ENCODE peak calls at places on chromosomes 16 and 17, in six cellular contexts. N is prostate gland, D is upper lobe of left lung, I is cardiac muscle cell, C is HepG2, X is MM.1S. B is an unnamed sample. For H3K9me3, the result is how much of the 10 kb centered on the place peaks cover.

GRCh38 chr17:63189082-63189481 is 223.0 kb downstream of the TANC2 start:
- DNase-seq in X (no peak), D (no peak), C (no peak), N (no peak), I (no peak), B (no peak)

GRCh38 chr17:34519286-34519685 is 60.1 kb upstream of the TMEM132E start:
- DNase-seq in C (peak), D (no peak), N (no peak), I (peak), X (peak), B (no peak)

GRCh38 chr17:47717845-47718621 is 15.0 kb upstream of the TBX21 start:
- DNase-seq in C (no peak), N (no peak), I (no peak), X (no peak), D (no peak), B (no peak)

GRCh38 chr17:49935526-49936210 is 33.3 kb upstream of the DLX4 start:
- DNase-seq in D (peak), I (no peak), X (no peak), C (no peak), N (no peak), B (no peak)

GRCh38 chr16:86670835-86671234 is 92.5 kb downstream of the FOXL1 start:
- DNase-seq in I (no peak), N (no peak), C (no peak), X (no peak), D (no peak), B (no peak)

GRCh38 chr17:9998060-9998459 is 93.0 kb upstream of the RCVRN start:
- DNase-seq in I (no peak), D (no peak), C (no peak), X (no peak), N (no peak), B (no peak)

GRCh38 chr17:68238894-68239293 is 8.9 kb upstream of the AMZ2 start:
- DNase-seq in C (no peak), I (no peak), D (no peak), X (peak), N (no peak), B (no peak)

GRCh38 chr17:62680541-62681052 is 53.1 kb downstream of the MRC2 start:
- DNase-seq in C (no peak), N (no peak), I (no peak), D (peak), X (no peak), B (no peak)

GRCh38 chr17:59914274-59914854 is 21.4 kb downstream of the RPS6KB1 start:
- DNase-seq in I (peak), X (peak), N (no peak), D (no peak), C (peak), B (no peak)

GRCh38 chr16:57859331-57859730 is 57.0 kb upstream of the KIFC3 start:
- DNase-seq in C (peak), I (peak), D (no peak), N (no peak), X (no peak), B (no peak)

GRCh38 chr16:67708368-67708771 is 10.7 kb downstream of the GFOD2 start:
- DNase-seq in X (no peak), I (no peak), N (no peak), C (no peak), D (no peak), B (no peak)

GRCh38 chr16:52953215-52953614 is 99.5 kb downstream of the CHD9NB start:
- DNase-seq in C (no peak), I (no peak), X (no peak), N (no peak), D (no peak), B (no peak)

GRCh38 chr17:78140169-78141051 is 5.8 kb upstream of the C17orf99 start:
- DNase-seq in D (peak), X (peak), N (peak), C (peak), I (peak), B (peak)

GRCh38 chr17:81676906-81677305 is 6.7 kb downstream of the ARL16 start:
- DNase-seq in N (no peak), I (no peak), C (no peak), X (no peak), D (no peak), B (no peak)

GRCh38 chr16:76696876-76697275 is 419.7 kb downstream of the CNTNAP4 start:
- DNase-seq in N (no peak), D (no peak), X (no peak), C (no peak), I (no peak), B (no peak)

GRCh38 chr16:81547194-81547918 is 102.7 kb downstream of the CMIP start:
- DNase-seq in I (no peak), D (no peak), C (no peak), X (no peak), N (no peak), B (no peak)

GRCh38 chr17:75587718-75588545 is at the start of gene MYO15B:
- DNase-seq in D (peak), X (no peak), C (no peak), N (no peak), I (peak), B (peak)

GRCh38 chr16:49997721-49998251 is 27.2 kb upstream of the CNEP1R1 start:
- DNase-seq in X (no peak), N (no peak), C (no peak), I (no peak), D (no peak), B (no peak)

GRCh38 chr16:68372806-68373205 is 62.0 kb downstream of the PRMT7 start:
- DNase-seq in D (peak), I (no peak), X (no peak), N (no peak), C (no peak), B (no peak)

DNA sequence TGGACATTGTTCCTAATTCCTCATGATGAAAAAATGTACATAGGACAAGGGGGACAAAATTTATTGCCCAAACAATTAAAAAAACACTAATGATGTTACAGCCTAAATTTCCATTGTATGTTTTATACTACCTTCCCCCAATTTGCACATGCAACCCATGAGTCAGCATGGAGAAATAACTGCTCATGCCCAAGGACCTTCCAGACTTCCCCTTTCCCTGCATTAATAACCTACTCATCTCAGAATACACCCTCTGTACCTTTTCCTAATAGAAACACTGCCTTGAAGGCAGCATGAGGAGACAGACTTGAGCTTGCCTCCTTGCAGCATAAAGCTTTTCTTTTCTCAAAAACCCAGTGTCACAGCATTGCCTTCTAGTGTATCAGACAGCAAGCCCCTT is 2402.8 kb downstream of the TP53TG3F start:
- DNase-seq in X (no peak), I (no peak), D (no peak), C (no peak), N (no peak), B (no peak)
- H3K9me3 ChIP-seq in X (under half), I (under half), D (under half), C (half or more), N (under half), B (under half)

GRCh38 chr16:2429771-2430663 is 770 bp downstream of the CCNF start:
- DNase-seq in D (no peak), I (peak), C (peak), N (peak), X (peak), B (no peak)
- TF ChIP-seq CTCF in D (no peak), I (peak), C (peak), N (no peak), X (peak), B (no peak)

GRCh38 chr16:3317315-3317999 is 12.2 kb downstream of the ZNF75A start:
- DNase-seq in C (no peak), X (no peak), D (no peak), I (no peak), N (no peak), B (no peak)

GRCh38 chr16:3306078-3306477 is 781 bp downstream of the ZNF75A start:
- DNase-seq in N (no peak), C (no peak), D (no peak), I (no peak), X (no peak), B (no peak)

DNA sequence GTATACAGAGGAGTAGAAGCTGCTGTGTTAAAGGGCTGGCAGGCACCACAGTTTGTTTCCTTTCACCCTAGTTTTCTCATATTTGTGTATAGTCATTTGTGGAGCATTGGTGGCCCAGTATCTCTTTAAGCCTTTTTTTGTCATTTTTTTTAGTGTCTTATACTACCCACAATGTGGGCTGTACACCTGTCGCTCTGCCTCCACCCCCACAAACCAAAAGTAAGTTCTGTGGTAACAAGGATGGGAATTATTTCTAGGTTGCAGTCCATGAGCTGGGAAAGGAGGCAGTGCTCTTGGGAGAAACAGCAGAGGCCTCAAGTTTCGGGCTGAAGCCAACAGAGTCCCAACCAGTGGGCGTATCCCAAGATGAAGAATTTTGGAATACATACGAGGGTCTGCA is 6.2 kb downstream of the ZNF75A start:
- DNase-seq in D (no peak), I (no peak), C (no peak), X (no peak), N (no peak), B (no peak)
- H3K9me3 ChIP-seq in D (half or more), I (under half), C (under half), X (under half), N (under half), B (half or more)

GRCh38 chr17:65305778-65306177 is 168.6 kb downstream of the RGS9 start:
- DNase-seq in C (no peak), N (no peak), X (no peak), I (no peak), D (no peak), B (no peak)

GRCh38 chr17:65312718-65313382 is 175.7 kb downstream of the RGS9 start:
- DNase-seq in X (no peak), C (no peak), I (no peak), D (no peak), N (no peak), B (no peak)

GRCh38 chr17:65305116-65305515 is 167.9 kb downstream of the RGS9 start:
- DNase-seq in C (no peak), D (peak), I (no peak), N (no peak), X (no peak), B (no peak)

GRCh38 chr17:65307366-65308316 is 170.5 kb downstream of the RGS9 start:
- DNase-seq in C (no peak), I (no peak), X (no peak), N (no peak), D (no peak), B (no peak)
- TF ChIP-seq CTCF in C (no peak), I (no peak), X (no peak), N (no peak), D (no peak), B (no peak)

GRCh38 chr16:71453051-71453450 is 9.0 kb downstream of the ZNF23 start:
- DNase-seq in X (no peak), N (no peak), D (no peak), I (no peak), C (no peak), B (no peak)

GRCh38 chr16:71443714-71444113 is 1.9 kb upstream of the TLE7 start:
- DNase-seq in N (no peak), C (no peak), D (no peak), I (no peak), X (no peak), B (no peak)

GRCh38 chr16:71448274-71448866 is 6.5 kb upstream of the TLE7 start:
- DNase-seq in D (no peak), I (no peak), X (no peak), C (no peak), N (no peak), B (no peak)

GRCh38 chr16:71449020-71449419 is 7.2 kb upstream of the TLE7 start:
- DNase-seq in N (no peak), D (no peak), I (no peak), C (no peak), X (no peak), B (no peak)
- H3K9me3 ChIP-seq in N (under half), D (half or more), I (under half), C (under half), X (under half), B (half or more)

GRCh38 chr16:73066321-73066926 is 18.5 kb upstream of the ZFHX3 start:
- DNase-seq in C (no peak), N (no peak), I (no peak), D (peak), X (no peak), B (no peak)
- TF ChIP-seq CTCF in C (no peak), N (no peak), I (no peak), D (no peak), X (no peak), B (no peak)

GRCh38 chr17:72120878-72121163 is at the start of gene SOX9:
- DNase-seq in C (peak), D (no peak), N (peak), X (peak), I (peak), B (no peak)
- H3K9me3 ChIP-seq in C (under half), D (under half), N (under half), X (under half), I (under half), B (under half)

GRCh38 chr17:37358830-37359681 is 16.7 kb upstream of the C17orf78 start:
- DNase-seq in N (peak), I (peak), C (peak), D (peak), X (peak), B (peak)
- TF ChIP-seq CTCF in N (peak), I (no peak), C (no peak), D (peak), X (peak), B (no peak)

B was measured in CD4-positive, alpha-beta T cell.